ENCODE peak calls at places on chromosome 19, in seven cellular contexts. K is HCT116, L is GM12878, D is K562, I is SK-N-SH, A is HepG2, T is NT2/D1. P is an unnamed sample.

GRCh38 chr19:58033741-58034475 is at the start of gene ZSCAN1:
- DNase-seq in K (no peak), T (peak), I (peak), A (no peak), D (no peak), L (no peak), P (peak)

GRCh38 chr19:29671393-29672076 is 6.3 kb downstream of the PLEKHF1 start:
- DNase-seq in I (no peak), T (no peak), A (peak), K (no peak), L (peak), D (peak), P (no peak)

GRCh38 chr19:4732680-4733114 is 9.1 kb upstream of the DPP9 start:
- DNase-seq in D (peak), L (no peak), A (peak), T (peak), K (peak), I (peak), P (peak)

GRCh38 chr19:7970716-7971448 is 27.4 kb upstream of the TIMM44 start:
- DNase-seq in A (peak), L (no peak), D (peak), T (peak), K (peak), I (peak), P (peak)

GRCh38 chr19:29294343-29294811 is 81.4 kb upstream of the UQCRFS1 start:
- DNase-seq in T (no peak), I (no peak), K (no peak), D (no peak), L (no peak), A (no peak), P (no peak)

GRCh38 chr19:21519488-21519887 is 14.1 kb downstream of the ZNF429 start:
- DNase-seq in D (no peak), A (no peak), I (no peak), T (no peak), L (no peak), K (no peak), P (no peak)

GRCh38 chr19:40689339-40690049 is 957 bp downstream of the NUMBL start:
- DNase-seq in D (peak), K (no peak), A (no peak), I (peak), L (no peak), T (no peak), P (no peak)

GRCh38 chr19:40623403-40624239 is 22.5 kb downstream of the LTBP4 start:
- DNase-seq in T (peak), D (peak), L (no peak), K (peak), I (peak), A (peak), P (no peak)

GRCh38 chr19:21462540-21462939 is 42.9 kb upstream of the ZNF429 start:
- DNase-seq in K (no peak), T (no peak), A (no peak), L (no peak), D (no peak), I (no peak), P (no peak)

GRCh38 chr19:11693505-11694499 is 44.9 kb downstream of the ZNF823 start:
- DNase-seq in A (peak), T (peak), D (peak), I (peak), K (peak), L (no peak), P (peak)

GRCh38 chr19:29663861-29664752 is 1.2 kb upstream of the PLEKHF1 start:
- DNase-seq in K (no peak), T (no peak), D (no peak), I (no peak), L (no peak), A (no peak), P (no peak)

GRCh38 chr19:4851551-4852290 is 15.7 kb downstream of the PLIN3 start:
- DNase-seq in I (peak), L (no peak), D (peak), T (peak), A (peak), K (no peak), P (peak)

GRCh38 chr19:13795595-13796300 is 505 bp downstream of the ZSWIM4 start:
- DNase-seq in D (peak), K (no peak), L (no peak), T (no peak), A (no peak), I (peak), P (no peak)

GRCh38 chr19:46601318-46602224 is at the start of gene CALM3:
- DNase-seq in I (peak), L (no peak), D (peak), K (no peak), A (no peak), T (no peak), P (no peak)

GRCh38 chr19:57903298-57904174 is 12.9 kb downstream of the ZNF417 start:
- DNase-seq in D (no peak), A (peak), K (peak), I (peak), T (no peak), L (no peak), P (no peak)

GRCh38 chr19:12000152-12000981 is 35.1 kb downstream of the ZNF433 start:
- DNase-seq in I (no peak), T (no peak), K (no peak), D (no peak), L (peak), A (no peak), P (no peak)

GRCh38 chr19:58579473-58580142 is 6.5 kb upstream of the MZF1 start:
- DNase-seq in L (no peak), T (no peak), D (no peak), A (no peak), I (no peak), K (no peak), P (no peak)

GRCh38 chr19:47494729-47495128 is 10.7 kb upstream of the KPTN start:
- DNase-seq in T (no peak), D (no peak), I (peak), A (no peak), L (no peak), K (no peak), P (no peak)

GRCh38 chr19:12996542-12997094 is 1.3 kb downstream of the NFIX start:
- DNase-seq in A (peak), D (peak), T (no peak), I (peak), L (no peak), K (no peak), P (peak)

GRCh38 chr19:18202759-18203407 is 959 bp downstream of the RAB3A start:
- DNase-seq in L (no peak), K (no peak), A (no peak), D (peak), T (no peak), I (peak), P (peak)

GRCh38 chr19:1424182-1424955 is 13.8 kb upstream of the RPS15 start:
- DNase-seq in L (no peak), T (no peak), A (peak), K (no peak), D (peak), I (no peak), P (no peak)
- TF ChIP-seq YY1 in L (no peak), T (no peak), A (peak), K (no peak), D (no peak), I (no peak), P (no peak)

DNA sequence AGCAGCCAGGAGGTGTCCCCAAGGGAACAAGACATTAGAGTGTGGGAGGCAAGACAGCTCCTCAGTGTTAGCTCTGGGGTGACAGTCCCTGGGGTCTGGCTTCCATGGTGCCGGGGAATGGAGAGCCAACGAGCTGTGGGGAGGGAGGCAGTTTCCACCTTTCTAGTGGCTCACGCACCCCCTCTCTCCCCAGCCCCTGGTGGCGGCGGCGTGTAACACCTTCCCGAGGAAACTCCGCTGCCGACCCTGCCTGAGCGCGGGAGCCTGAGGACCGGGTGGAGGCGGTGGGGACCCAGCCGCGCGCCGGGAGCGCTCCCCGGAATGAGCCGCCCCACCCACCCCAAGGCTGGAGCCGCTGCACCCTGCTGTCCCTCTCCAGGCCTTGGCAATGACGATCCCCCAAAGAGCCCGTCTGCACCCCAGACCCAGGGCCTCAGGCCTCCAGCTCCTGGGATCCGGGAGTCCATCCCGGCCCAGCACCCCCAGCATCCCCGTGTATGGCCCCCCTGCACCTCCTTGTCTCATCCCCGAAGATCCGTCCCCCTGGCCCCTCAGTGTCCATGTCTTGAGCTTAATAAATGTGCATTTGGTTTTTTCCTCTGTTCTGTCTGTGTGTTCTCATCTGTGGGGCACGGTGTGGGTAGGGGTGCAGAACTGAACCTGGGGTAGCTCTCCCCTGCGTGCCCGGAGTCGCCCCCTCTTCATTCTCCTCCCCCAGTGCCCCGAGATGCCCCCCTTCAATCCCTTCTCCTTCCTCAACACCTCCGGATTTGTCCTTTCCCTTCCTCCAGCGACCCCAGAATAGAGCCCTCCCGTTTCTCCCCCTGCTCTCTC is 617 bp upstream of the FXYD5 start:
- DNase-seq in K (no peak), I (peak), T (no peak), D (peak), L (no peak), A (no peak), P (peak)
- TF ChIP-seq YY1 in K (no peak), I (no peak), T (no peak), D (peak), L (peak), A (no peak), P (no peak)

GRCh38 chr19:49389406-49389805 is 1.4 kb downstream of the KASH5 start:
- DNase-seq in K (no peak), I (no peak), A (no peak), T (no peak), D (no peak), L (no peak), P (no peak)

GRCh38 chr19:49391581-49392399 is 3.7 kb downstream of the KASH5 start:
- DNase-seq in I (peak), D (peak), K (peak), A (peak), T (peak), L (peak), P (peak)

GRCh38 chr19:49390131-49390977 is 2.3 kb downstream of the KASH5 start:
- DNase-seq in K (no peak), I (no peak), D (no peak), L (no peak), T (no peak), A (no peak), P (no peak)

GRCh38 chr19:49390978-49391304 is 2.9 kb downstream of the KASH5 start:
- DNase-seq in L (no peak), A (no peak), D (no peak), K (no peak), I (no peak), T (no peak), P (no peak)

DNA sequence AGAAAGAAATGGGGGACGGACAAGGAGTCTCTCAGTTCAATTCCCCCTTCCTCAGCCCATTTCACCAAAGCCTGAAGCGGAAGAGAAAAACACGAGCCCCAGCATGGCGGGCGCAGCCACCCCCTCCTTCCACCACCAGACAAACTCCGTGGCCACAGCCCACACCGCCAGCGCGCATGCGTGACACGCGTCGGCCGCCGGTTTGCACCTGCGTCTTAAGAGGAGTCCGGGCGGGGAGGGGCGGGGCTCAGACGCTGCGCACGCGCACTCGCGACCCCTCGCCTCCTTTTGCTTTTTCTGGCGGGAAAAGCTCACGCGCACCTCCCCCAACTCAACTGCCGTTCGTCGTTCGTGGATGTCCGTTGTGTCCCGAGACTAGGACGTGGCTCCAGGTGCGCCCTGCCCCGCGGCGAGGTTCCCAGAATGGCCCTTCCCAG is at the start of gene KASH5:
- DNase-seq in I (peak), K (no peak), L (no peak), D (peak), T (peak), A (no peak), P (no peak)
- TF ChIP-seq YY1 in I (no peak), K (no peak), L (no peak), D (peak), T (no peak), A (no peak), P (no peak)

GRCh38 chr19:51398096-51398704 is 7.8 kb upstream of the C19orf84 start:
- DNase-seq in A (peak), I (peak), K (no peak), L (no peak), T (no peak), D (peak), P (no peak)
- TF ChIP-seq YY1 in A (no peak), I (no peak), K (no peak), L (no peak), T (no peak), D (no peak), P (no peak)

GRCh38 chr19:33503791-33504444 is 17.7 kb downstream of the PEPD start:
- DNase-seq in D (no peak), T (no peak), L (no peak), K (no peak), A (no peak), I (peak), P (no peak)
- TF ChIP-seq YY1 in D (no peak), T (no peak), L (no peak), K (no peak), A (no peak), I (no peak), P (no peak)

DNA sequence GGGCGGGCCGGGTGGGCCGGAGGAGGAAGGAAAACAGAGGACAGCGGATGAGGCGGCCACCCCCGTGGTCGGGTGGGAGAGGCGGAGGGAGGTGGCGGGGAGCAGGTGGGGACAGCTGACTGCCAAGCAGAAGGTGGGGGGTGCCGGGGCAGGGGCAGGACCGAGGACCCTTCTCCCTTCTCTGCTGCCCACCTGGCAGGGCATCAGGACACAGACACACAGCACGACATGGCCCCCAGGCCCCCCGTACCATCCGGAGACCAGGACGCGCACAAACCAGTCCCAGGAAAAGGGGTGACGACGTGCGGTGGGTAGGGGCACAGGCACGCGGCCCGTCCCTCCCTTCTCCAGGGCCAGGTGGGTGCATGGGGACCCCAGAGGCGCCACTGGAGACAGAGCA is 11.0 kb upstream of the CACTIN start:
- DNase-seq in T (no peak), D (no peak), A (no peak), K (no peak), I (no peak), L (no peak), P (no peak)
- TF ChIP-seq YY1 in T (no peak), D (no peak), A (no peak), K (no peak), I (no peak), L (no peak), P (no peak)

GRCh38 chr19:6866646-6867255 is 20.6 kb upstream of the ADGRE1 start:
- DNase-seq in K (no peak), D (no peak), A (no peak), L (no peak), T (no peak), I (no peak), P (no peak)

GRCh38 chr19:6861683-6862286 is 25.6 kb upstream of the ADGRE1 start:
- DNase-seq in I (no peak), D (no peak), L (no peak), K (no peak), A (peak), T (no peak), P (no peak)

GRCh38 chr19:6868341-6868740 is 19.0 kb upstream of the ADGRE1 start:
- DNase-seq in D (no peak), I (no peak), K (no peak), T (no peak), L (no peak), A (no peak), P (no peak)

GRCh38 chr19:6862673-6863078 is 24.7 kb upstream of the ADGRE1 start:
- DNase-seq in K (peak), T (peak), A (peak), I (peak), D (peak), L (peak), P (peak)

GRCh38 chr19:6865849-6866248 is 21.5 kb upstream of the ADGRE1 start:
- DNase-seq in K (no peak), D (no peak), T (no peak), L (no peak), I (no peak), A (no peak), P (no peak)
- TF ChIP-seq YY1 in K (no peak), D (no peak), T (no peak), L (peak), I (no peak), A (no peak), P (no peak)

P was measured in H1.